ENCODE peak calls at places on chromosomes 4 and X, in five cellular contexts. A is transverse colon, B is GM20000, L is testis, U is heart right ventricle. Y is an unnamed sample.

GRCh38 chrX:9285342-9285771 is 179.5 kb upstream of the TBL1X start:
- DNase-seq in A (no peak), B (no peak), L (no peak), U (no peak), Y (no peak)

GRCh38 chrX:119801253-119802221 is 10.1 kb upstream of the RPL39 start:
- DNase-seq in A (no peak), B (no peak), L (no peak), U (no peak), Y (no peak)

GRCh38 chrX:153744210-153745066 is 19.6 kb upstream of the PLXNB3 start:
- DNase-seq in A (no peak), B (no peak), L (no peak), U (no peak), Y (no peak)

GRCh38 chr4:30832652-30833051 is 112.5 kb downstream of the PCDH7 start:
- DNase-seq in A (no peak), B (no peak), L (no peak), U (no peak), Y (no peak)

GRCh38 chr4:62495039-62495438 is 1294.9 kb downstream of the ADGRL3 start:
- DNase-seq in A (no peak), B (no peak), L (no peak), U (no peak), Y (no peak)

GRCh38 chrX:15564981-15565579 is 35.7 kb downstream of the ACE2 start:
- DNase-seq in A (peak), B (peak), L (peak), U (peak), Y (peak)

GRCh38 chr4:119212964-119213606 is 572 bp downstream of the USP53 start:
- DNase-seq in A (peak), B (peak), L (peak), U (peak), Y (peak)

GRCh38 chr4:147994076-147994475 is 262.2 kb downstream of the ARHGAP10 start:
- DNase-seq in A (no peak), B (no peak), L (no peak), U (no peak), Y (no peak)

GRCh38 chr4:172709376-172709775 is 459.2 kb upstream of the GALNT7 start:
- DNase-seq in A (no peak), B (no peak), L (no peak), U (no peak), Y (no peak)

GRCh38 chr4:119135721-119136121 is at the start of gene MYOZ2:
- DNase-seq in A (no peak), B (no peak), L (peak), U (peak), Y (peak)

GRCh38 chrX:41922125-41922521 is 1.2 kb downstream of the CASK start:
- DNase-seq in A (no peak), B (peak), L (peak), U (no peak), Y (no peak)

GRCh38 chrX:9340619-9341304 is 124.1 kb upstream of the TBL1X start:
- DNase-seq in A (peak), B (peak), L (peak), U (peak), Y (peak)

GRCh38 chr4:89299153-89299789 is 8.3 kb downstream of the GPRIN3 start:
- DNase-seq in A (no peak), B (no peak), L (no peak), U (no peak), Y (no peak)

GRCh38 chrX:44025611-44026010 is 52.4 kb upstream of the NDP start:
- DNase-seq in A (no peak), B (no peak), L (no peak), U (no peak), Y (no peak)

GRCh38 chr4:19438228-19438627 is 813.5 kb upstream of the SLIT2 start:
- DNase-seq in A (no peak), B (no peak), L (no peak), U (no peak), Y (no peak)

Y was measured in gastrocnemius medialis.